ENCODE peak calls at places on chromosomes 13 and 19, in four cellular contexts. I is GM10248, J is tibial artery, T is neural progenitor cell. P is an unnamed sample.

GRCh38 chr13:39616087-39616694 is 13.2 kb upstream of the LHFPL6 start:
- DNase-seq in I (peak; percentile 73), J (no peak), T (peak; percentile 84), P (peak; percentile 70)

GRCh38 chr19:41376241-41376997 is at the start of gene TMEM91:
- DNase-seq in I (no peak), J (peak; percentile 76), T (peak; percentile 84), P (no peak)

GRCh38 chr13:49303533-49304252 is 56.0 kb downstream of the CDADC1 start:
- DNase-seq in I (no peak), J (no peak), T (no peak), P (no peak)

GRCh38 chr13:110390572-110390971 is 83.5 kb downstream of the COL4A2 start:
- DNase-seq in I (no peak), J (no peak), T (no peak), P (no peak)

GRCh38 chr19:19822148-19822429 is 539 bp upstream of the ZNF506 start:
- DNase-seq in I (no peak), J (no peak), T (no peak), P (no peak)

GRCh38 chr19:48417436-48417835 is 24.0 kb downstream of the GRIN2D start:
- DNase-seq in I (no peak), J (no peak), T (no peak), P (no peak)

GRCh38 chr13:75901509-75901908 is 265.4 kb downstream of the LMO7 start:
- DNase-seq in I (no peak), J (peak; percentile 76), T (no peak), P (no peak)

GRCh38 chr19:1942934-1943555 is 2.1 kb downstream of the CSNK1G2 start:
- DNase-seq in I (no peak), J (no peak), T (peak; percentile 47), P (no peak)

GRCh38 chr13:82947121-82948077 is 934.9 kb downstream of the SLITRK1 start:
- DNase-seq in I (no peak), J (no peak), T (no peak), P (no peak)

GRCh38 chr13:91988331-91988730 is 589.9 kb downstream of the GPC5 start:
- DNase-seq in I (no peak), J (no peak), T (peak; percentile 62), P (no peak)

GRCh38 chr13:105611424-105611823 is 924.0 kb downstream of the EFNB2 start:
- DNase-seq in I (no peak), J (no peak), T (no peak), P (no peak)

GRCh38 chr19:13149628-13150186 is 468 bp downstream of the STX10 start:
- DNase-seq in I (no peak), J (peak; percentile 82), T (peak; percentile 72), P (no peak)

GRCh38 chr19:35505956-35506355 is 7.5 kb downstream of the DMKN start:
- DNase-seq in I (no peak), J (no peak), T (no peak), P (no peak)

GRCh38 chr13:42355118-42355840 is 83.3 kb downstream of the AKAP11 start:
- DNase-seq in I (peak; percentile 26), J (no peak), T (peak; percentile 0), P (peak; percentile 42)

GRCh38 chr13:33973194-33973593 is 155.2 kb downstream of the RFC3 start:
- DNase-seq in I (no peak), J (no peak), T (no peak), P (no peak)

GRCh38 chr13:112781881-112782361 is 92.1 kb downstream of the ATP11A start:
- DNase-seq in I (no peak), J (no peak), T (no peak), P (no peak)

GRCh38 chr13:76048126-76048525 is 412.0 kb downstream of the LMO7 start:
- DNase-seq in I (no peak), J (no peak), T (no peak), P (no peak)

GRCh38 chr13:83009987-83010386 is 872.3 kb downstream of the SLITRK1 start:
- DNase-seq in I (no peak), J (no peak), T (no peak), P (no peak)

GRCh38 chr13:79749985-79750551 is 269.1 kb downstream of the NDFIP2 start:
- DNase-seq in I (no peak), J (peak; percentile 78), T (peak; percentile 54), P (no peak)

GRCh38 chr13:26719356-26719945 is 41.1 kb downstream of the GPR12 start:
- DNase-seq in I (no peak), J (no peak), T (no peak), P (no peak)

GRCh38 chr13:60431108-60431700 is 34.2 kb downstream of the TDRD3 start:
- DNase-seq in I (peak; percentile 25), J (no peak), T (peak; percentile 59), P (no peak)

GRCh38 chr19:38618590-38619360 is at the start of gene EIF3K:
- DNase-seq in I (peak; percentile 99), J (peak; percentile 100), T (peak; percentile 100), P (peak; percentile 98)

GRCh38 chr13:51729853-51730553 is 74.0 kb downstream of the DHRS12 start:
- DNase-seq in I (no peak), J (peak; percentile 80), T (no peak), P (no peak)

GRCh38 chr19:8611391-8611883 is 922 bp upstream of the ADAMTS10 start:
- DNase-seq in I (no peak), J (peak; percentile 80), T (no peak), P (no peak)

GRCh38 chr19:12676384-12676792 is 5.3 kb downstream of the DHPS start:
- DNase-seq in I (peak; percentile 82), J (peak; percentile 86), T (peak; percentile 86), P (peak; percentile 87)

GRCh38 chr19:653425-653824 is 9.6 kb downstream of the RNF126 start:
- DNase-seq in I (no peak), J (no peak), T (no peak), P (no peak)

GRCh38 chr19:33406521-33407139 is 33.1 kb downstream of the CEBPG start:
- DNase-seq in I (peak; percentile 89), J (peak; percentile 81), T (peak; percentile 84), P (peak; percentile 92)

GRCh38 chr19:917323-918151 is at the start of gene KISS1R:
- DNase-seq in I (peak; percentile 74), J (no peak), T (peak; percentile 93), P (peak; percentile 77)

GRCh38 chr19:58007285-58007684 is 4.7 kb upstream of the ZNF606 start:
- DNase-seq in I (no peak), J (no peak), T (no peak), P (no peak)

GRCh38 chr19:16281743-16282142 is 42.9 kb upstream of the KLF2 start:
- DNase-seq in I (no peak), J (no peak), T (no peak), P (no peak)

GRCh38 chr19:16288544-16288943 is 36.1 kb upstream of the KLF2 start:
- DNase-seq in I (no peak), J (no peak), T (no peak), P (no peak)

GRCh38 chr19:16285769-16286564 is 38.7 kb upstream of the KLF2 start:
- DNase-seq in I (no peak), J (peak; percentile 78), T (peak; percentile 55), P (no peak)

DNA sequence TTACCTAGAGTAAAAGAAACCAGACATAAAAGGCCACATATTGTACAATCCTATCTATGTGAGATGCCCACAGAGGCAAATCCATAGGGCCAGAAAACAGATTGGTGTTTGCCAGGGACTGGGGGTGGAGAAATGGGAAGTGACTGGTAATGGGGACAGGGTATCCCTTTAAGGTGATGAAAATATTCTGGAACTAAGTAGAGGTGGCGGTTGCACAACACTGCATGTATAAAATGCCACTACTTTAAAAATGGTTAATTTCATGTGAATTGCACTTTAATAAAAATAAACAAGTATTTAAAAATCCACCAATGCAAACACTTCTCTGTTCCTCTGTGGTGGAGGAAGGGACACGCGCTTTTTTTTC is 41.5 kb upstream of the KLF2 start:
- DNase-seq in I (no peak), J (no peak), T (no peak), P (no peak)
- TF ChIP-seq CTCF in I (no peak), J (no peak), T (no peak), P (no peak)

GRCh38 chr13:20869540-20869939 is 33.0 kb downstream of the XPO4 start:
- DNase-seq in I (no peak), J (no peak), T (no peak), P (no peak)
- TF ChIP-seq CTCF in I (no peak), J (no peak), T (no peak), P (no peak)

GRCh38 chr13:35961461-35962220 is 169.5 kb downstream of the DCLK1 start:
- DNase-seq in I (no peak), J (no peak), T (no peak), P (no peak)
- TF ChIP-seq CTCF in I (no peak), J (peak; percentile 38), T (peak; percentile 8), P (no peak)

GRCh38 chr19:29479941-29480340 is 45.9 kb upstream of the VSTM2B start:
- DNase-seq in I (no peak), J (no peak), T (no peak), P (no peak)
- TF ChIP-seq CTCF in I (no peak), J (no peak), T (no peak), P (no peak)

DNA sequence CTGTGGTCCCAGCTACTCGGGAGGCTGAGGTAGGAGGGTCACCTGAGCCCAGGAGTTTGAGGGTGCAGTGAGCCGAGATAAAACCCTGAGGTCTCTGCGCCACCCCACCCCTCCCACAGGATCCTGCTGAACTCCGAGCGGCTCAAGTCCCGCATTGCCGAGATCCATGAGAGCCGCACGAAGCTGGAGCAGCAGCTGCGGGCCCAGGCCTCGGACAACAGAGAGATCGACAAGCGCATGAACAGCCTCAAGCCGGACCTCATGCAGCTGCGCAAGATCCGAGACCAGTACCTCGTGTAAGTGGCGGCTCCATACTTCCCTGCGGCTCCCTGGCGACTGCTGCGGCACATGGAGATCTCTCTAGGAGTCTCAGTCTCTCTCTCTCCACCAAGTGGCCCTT is 6.6 kb upstream of the IFI30 start:
- DNase-seq in I (no peak), J (no peak), T (no peak), P (no peak)
- TF ChIP-seq CTCF in I (no peak), J (no peak), T (no peak), P (no peak)

P was measured in GM13976.